ENCODE peak calls at places on chromosomes 3 and 15, in five cellular contexts. One of them, this sample, is unnamed.

GRCh38 chr15:90322531-90322930 is 29.6 kb upstream of the ZNF774 start:
- DNase-seq in fibroblast of lung: no peak
- DNase-seq in mammary epithelial cell: no peak
- DNase-seq in GM23248: no peak
- DNase-seq in neuronal stem cell: no peak
- DNase-seq in this sample: no peak

GRCh38 chr3:151276038-151277027 is 2.0 kb downstream of the P2RY14 start:
- DNase-seq in fibroblast of lung: no peak
- DNase-seq in mammary epithelial cell: no peak
- DNase-seq in GM23248: no peak
- DNase-seq in neuronal stem cell: no peak
- DNase-seq in this sample: no peak

GRCh38 chr3:78737988-78738387 is 1029.8 kb downstream of the ROBO1 start:
- DNase-seq in fibroblast of lung: no peak
- DNase-seq in mammary epithelial cell: peak; percentile 46
- DNase-seq in GM23248: no peak
- DNase-seq in neuronal stem cell: no peak
- DNase-seq in this sample: no peak

GRCh38 chr15:36961956-36962355 is 138.4 kb downstream of the MEIS2 start:
- DNase-seq in fibroblast of lung: no peak
- DNase-seq in mammary epithelial cell: no peak
- DNase-seq in GM23248: no peak
- DNase-seq in neuronal stem cell: no peak
- DNase-seq in this sample: peak; percentile 23

GRCh38 chr3:45547202-45547701 is 47.3 kb upstream of the LIMD1 start:
- DNase-seq in fibroblast of lung: no peak
- DNase-seq in mammary epithelial cell: no peak
- DNase-seq in GM23248: no peak
- DNase-seq in neuronal stem cell: no peak
- DNase-seq in this sample: no peak

GRCh38 chr15:73081321-73081958 is 29.2 kb downstream of the NEO1 start:
- DNase-seq in fibroblast of lung: peak; percentile 85
- DNase-seq in mammary epithelial cell: peak; percentile 30
- DNase-seq in GM23248: peak; percentile 77
- DNase-seq in neuronal stem cell: peak; percentile 17
- DNase-seq in this sample: peak; percentile 87

GRCh38 chr3:176650478-176650877 is 546.8 kb downstream of the TBL1XR1 start:
- DNase-seq in fibroblast of lung: peak; percentile 12
- DNase-seq in mammary epithelial cell: peak; percentile 57
- DNase-seq in GM23248: peak; percentile 74
- DNase-seq in neuronal stem cell: no peak
- DNase-seq in this sample: peak; percentile 11

GRCh38 chr15:84715442-84716035 is 400 bp downstream of the SEC11A start:
- DNase-seq in fibroblast of lung: peak; percentile 30
- DNase-seq in mammary epithelial cell: peak; percentile 65
- DNase-seq in GM23248: peak; percentile 70
- DNase-seq in neuronal stem cell: no peak
- DNase-seq in this sample: peak; percentile 66

GRCh38 chr3:70982700-70983140 is 600.8 kb downstream of the FOXP1 start:
- DNase-seq in fibroblast of lung: peak; percentile 93
- DNase-seq in mammary epithelial cell: peak; percentile 97
- DNase-seq in GM23248: peak; percentile 93
- DNase-seq in neuronal stem cell: no peak
- DNase-seq in this sample: peak; percentile 80

GRCh38 chr3:24686764-24687163 is 192.1 kb upstream of the THRB start:
- DNase-seq in fibroblast of lung: peak; percentile 68
- DNase-seq in mammary epithelial cell: peak; percentile 64
- DNase-seq in GM23248: peak; percentile 85
- DNase-seq in neuronal stem cell: no peak
- DNase-seq in this sample: peak; percentile 54

GRCh38 chr3:129312021-129312639 is 33.5 kb downstream of the HMCES start:
- DNase-seq in fibroblast of lung: peak; percentile 23
- DNase-seq in mammary epithelial cell: peak; percentile 57
- DNase-seq in GM23248: no peak
- DNase-seq in neuronal stem cell: no peak
- DNase-seq in this sample: no peak

GRCh38 chr3:184237211-184237610 is 7.8 kb downstream of the VWA5B2 start:
- DNase-seq in fibroblast of lung: no peak
- DNase-seq in mammary epithelial cell: no peak
- DNase-seq in GM23248: no peak
- DNase-seq in neuronal stem cell: no peak
- DNase-seq in this sample: no peak

GRCh38 chr15:39270976-39271375 is 309.9 kb upstream of the THBS1 start:
- DNase-seq in fibroblast of lung: peak; percentile 59
- DNase-seq in mammary epithelial cell: peak; percentile 80
- DNase-seq in GM23248: peak; percentile 100
- DNase-seq in neuronal stem cell: no peak
- DNase-seq in this sample: peak; percentile 89

GRCh38 chr3:165503346-165503745 is 307.2 kb upstream of the SLITRK3 start:
- DNase-seq in fibroblast of lung: no peak
- DNase-seq in mammary epithelial cell: no peak
- DNase-seq in GM23248: no peak
- DNase-seq in neuronal stem cell: no peak
- DNase-seq in this sample: no peak

GRCh38 chr3:47857151-47857550 is 54.2 kb downstream of the DHX30 start:
- DNase-seq in fibroblast of lung: no peak
- DNase-seq in mammary epithelial cell: no peak
- DNase-seq in GM23248: no peak
- DNase-seq in neuronal stem cell: no peak
- DNase-seq in this sample: no peak

GRCh38 chr15:60583946-60584345 is 105.0 kb upstream of the ICE2 start:
- DNase-seq in fibroblast of lung: no peak
- DNase-seq in mammary epithelial cell: peak; percentile 7
- DNase-seq in GM23248: no peak
- DNase-seq in neuronal stem cell: no peak
- DNase-seq in this sample: no peak

GRCh38 chr3:59436164-59436958 is 386.5 kb upstream of the CFAP20DC start:
- DNase-seq in fibroblast of lung: no peak
- DNase-seq in mammary epithelial cell: no peak
- DNase-seq in GM23248: no peak
- DNase-seq in neuronal stem cell: no peak
- DNase-seq in this sample: no peak

GRCh38 chr3:15948403-15948802 is 150.6 kb upstream of the ANKRD28 start:
- DNase-seq in fibroblast of lung: no peak
- DNase-seq in mammary epithelial cell: no peak
- DNase-seq in GM23248: peak; percentile 34
- DNase-seq in neuronal stem cell: no peak
- DNase-seq in this sample: peak; percentile 61

GRCh38 chr3:10510086-10510742 is 4.8 kb upstream of the ATP2B2 start:
- DNase-seq in fibroblast of lung: no peak
- DNase-seq in mammary epithelial cell: no peak
- DNase-seq in GM23248: no peak
- DNase-seq in neuronal stem cell: no peak
- DNase-seq in this sample: no peak

GRCh38 chr15:89539027-89539426 is 36.2 kb upstream of the TICRR start:
- DNase-seq in fibroblast of lung: no peak
- DNase-seq in mammary epithelial cell: no peak
- DNase-seq in GM23248: no peak
- DNase-seq in neuronal stem cell: no peak
- DNase-seq in this sample: no peak

GRCh38 chr15:69163124-69163669 is 2.8 kb downstream of the GLCE start:
- DNase-seq in fibroblast of lung: no peak
- DNase-seq in mammary epithelial cell: no peak
- DNase-seq in GM23248: no peak
- DNase-seq in neuronal stem cell: no peak
- DNase-seq in this sample: no peak

GRCh38 chr3:46482632-46483311 is 15.0 kb upstream of the RTP3 start:
- DNase-seq in fibroblast of lung: peak; percentile 31
- DNase-seq in mammary epithelial cell: peak; percentile 65
- DNase-seq in GM23248: peak; percentile 76
- DNase-seq in neuronal stem cell: no peak
- DNase-seq in this sample: peak; percentile 60

GRCh38 chr3:69499899-69500316 is 114.0 kb upstream of the FRMD4B start:
- DNase-seq in fibroblast of lung: peak; percentile 83
- DNase-seq in mammary epithelial cell: no peak
- DNase-seq in GM23248: no peak
- DNase-seq in neuronal stem cell: no peak
- DNase-seq in this sample: no peak

GRCh38 chr3:175002732-175003143 is 143.6 kb downstream of the NAALADL2 start:
- DNase-seq in fibroblast of lung: peak; percentile 96
- DNase-seq in mammary epithelial cell: peak; percentile 17
- DNase-seq in GM23248: peak; percentile 96
- DNase-seq in neuronal stem cell: no peak
- DNase-seq in this sample: peak; percentile 95

GRCh38 chr15:81000144-81000625 is 538 bp upstream of the TLNRD1 start:
- DNase-seq in fibroblast of lung: peak; percentile 30
- DNase-seq in mammary epithelial cell: no peak
- DNase-seq in GM23248: peak; percentile 48
- DNase-seq in neuronal stem cell: no peak
- DNase-seq in this sample: peak; percentile 47

GRCh38 chr3:189041482-189042090 is 130.2 kb upstream of the TPRG1 start:
- DNase-seq in fibroblast of lung: peak; percentile 55
- DNase-seq in mammary epithelial cell: peak; percentile 73
- DNase-seq in GM23248: peak; percentile 23
- DNase-seq in neuronal stem cell: peak; percentile 23
- DNase-seq in this sample: peak; percentile 22

GRCh38 chr3:81829946-81830345 is 68.5 kb upstream of the GBE1 start:
- DNase-seq in fibroblast of lung: no peak
- DNase-seq in mammary epithelial cell: no peak
- DNase-seq in GM23248: peak; percentile 44
- DNase-seq in neuronal stem cell: no peak
- DNase-seq in this sample: no peak

GRCh38 chr15:77650285-77650684 is 17.6 kb upstream of the LINGO1 start:
- DNase-seq in fibroblast of lung: no peak
- DNase-seq in mammary epithelial cell: no peak
- DNase-seq in GM23248: peak; percentile 22
- DNase-seq in neuronal stem cell: peak; percentile 49
- DNase-seq in this sample: no peak

GRCh38 chr15:32687556-32687955 is 30.2 kb upstream of the GREM1 start:
- DNase-seq in fibroblast of lung: no peak
- DNase-seq in mammary epithelial cell: peak; percentile 75
- DNase-seq in GM23248: peak; percentile 84
- DNase-seq in neuronal stem cell: no peak
- DNase-seq in this sample: no peak

GRCh38 chr3:13480340-13481318 is 523 bp downstream of the HDAC11 start:
- DNase-seq in fibroblast of lung: no peak
- DNase-seq in mammary epithelial cell: peak; percentile 11
- DNase-seq in GM23248: peak; percentile 61
- DNase-seq in neuronal stem cell: no peak
- DNase-seq in this sample: no peak
- H3K9ac ChIP-seq in fibroblast of lung: peak overlapping the region; percentile 74
- H3K9ac ChIP-seq in mammary epithelial cell: no peak overlapping the region
- H3K9ac ChIP-seq in GM23248: peak overlapping the region; percentile 88
- H3K9ac ChIP-seq in neuronal stem cell: peak overlapping the region; percentile 87
- H3K9ac ChIP-seq in this sample: peak overlapping the region; percentile 77

DNA sequence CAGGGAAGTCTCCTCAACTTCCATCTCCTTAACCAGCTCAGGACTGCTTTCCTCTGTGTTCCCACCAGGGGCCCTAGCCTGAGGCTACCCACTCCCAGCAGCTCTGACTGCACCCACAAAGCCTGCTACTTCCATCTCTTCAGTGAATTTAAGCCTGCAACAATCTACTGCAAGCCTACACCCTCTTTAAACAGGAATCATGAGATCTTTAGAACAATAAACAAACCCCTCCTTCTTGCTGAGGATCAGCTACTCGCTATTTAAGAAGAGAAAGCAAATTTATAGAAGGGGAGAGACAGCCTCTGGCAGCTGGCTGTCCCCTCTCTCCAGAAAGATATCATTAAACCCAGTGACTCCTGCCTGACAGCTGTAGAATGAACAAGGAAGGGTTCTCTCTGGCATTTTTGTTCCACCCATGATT is 51.9 kb downstream of the ARHGAP31 start:
- DNase-seq in fibroblast of lung: peak; percentile 49
- DNase-seq in mammary epithelial cell: no peak
- DNase-seq in GM23248: no peak
- DNase-seq in neuronal stem cell: no peak
- DNase-seq in this sample: peak; percentile 65
- H3K4me3 ChIP-seq in fibroblast of lung: no peak overlapping the region
- H3K4me3 ChIP-seq in mammary epithelial cell: no peak overlapping the region
- H3K4me3 ChIP-seq in GM23248: no peak overlapping the region
- H3K4me3 ChIP-seq in neuronal stem cell: no peak overlapping the region
- H3K4me3 ChIP-seq in this sample: no peak overlapping the region

DNA sequence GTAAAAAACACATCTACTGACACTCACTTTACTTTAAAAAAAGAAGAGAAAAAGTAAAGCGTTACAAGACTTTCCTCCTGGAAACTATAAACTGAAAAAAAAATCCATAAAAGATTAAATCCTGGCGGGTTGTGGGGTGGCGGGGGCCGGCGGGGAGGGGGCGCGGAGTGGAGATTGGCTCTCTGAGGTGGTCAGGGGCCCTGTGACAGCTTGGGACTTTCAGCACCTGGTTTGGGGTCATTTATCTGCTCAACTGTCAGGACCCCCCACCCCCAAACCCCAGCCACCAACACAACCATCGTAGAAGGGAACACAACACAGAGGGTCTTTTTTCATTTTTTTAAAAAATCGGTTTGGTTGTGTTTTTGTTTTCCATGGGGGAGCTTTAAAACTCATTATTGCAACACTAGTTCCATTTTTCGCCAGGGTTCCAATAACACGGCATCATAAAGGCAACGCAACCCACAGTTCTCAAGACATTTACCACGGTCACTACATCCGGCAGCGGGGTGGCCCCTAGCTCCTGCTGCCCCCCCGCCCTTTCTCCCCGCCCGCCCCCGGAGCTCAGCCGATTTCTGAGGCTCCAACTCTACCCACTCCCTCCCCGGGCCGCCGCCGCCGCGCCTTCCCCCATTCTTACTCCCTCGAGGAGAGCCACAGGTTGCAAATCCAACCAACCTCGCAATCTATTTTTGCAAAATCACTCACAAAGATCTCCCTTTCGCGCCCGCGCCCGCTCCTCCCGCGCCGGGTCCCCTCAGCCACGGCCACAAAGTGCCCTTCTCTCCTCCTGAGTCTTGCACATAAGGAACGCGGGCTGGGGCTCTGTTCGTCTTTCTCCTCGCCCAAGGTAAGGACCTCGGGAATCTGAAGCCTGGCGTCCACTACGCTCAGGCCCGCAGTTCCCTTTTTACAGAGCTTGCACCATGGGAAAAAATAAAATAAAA is 1.8 kb downstream of the BCL6 start:
- DNase-seq in fibroblast of lung: peak; percentile 75
- DNase-seq in mammary epithelial cell: peak; percentile 35
- DNase-seq in GM23248: peak; percentile 77
- DNase-seq in neuronal stem cell: no peak
- DNase-seq in this sample: peak; percentile 75
- H3K4me1 ChIP-seq in fibroblast of lung: peaks cover 8% of the 10 kb centered on the region
- H3K4me1 ChIP-seq in mammary epithelial cell: peaks cover 45% of the 10 kb centered on the region
- H3K4me1 ChIP-seq in GM23248: peaks cover 34% of the 10 kb centered on the region
- H3K4me1 ChIP-seq in neuronal stem cell: peaks cover 10% of the 10 kb centered on the region
- H3K4me1 ChIP-seq in this sample: peaks cover 42% of the 10 kb centered on the region

GRCh38 chr3:50139308-50139707 is 15.8 kb upstream of the SEMA3F start:
- DNase-seq in fibroblast of lung: no peak
- DNase-seq in mammary epithelial cell: no peak
- DNase-seq in GM23248: no peak
- DNase-seq in neuronal stem cell: no peak
- DNase-seq in this sample: no peak

GRCh38 chr3:50138266-50139230 is 16.6 kb upstream of the SEMA3F start:
- DNase-seq in fibroblast of lung: peak; percentile 50
- DNase-seq in mammary epithelial cell: no peak
- DNase-seq in GM23248: peak; percentile 37
- DNase-seq in neuronal stem cell: no peak
- DNase-seq in this sample: peak; percentile 53

GRCh38 chr3:50139718-50140423 is 15.3 kb upstream of the SEMA3F start:
- DNase-seq in fibroblast of lung: no peak
- DNase-seq in mammary epithelial cell: no peak
- DNase-seq in GM23248: no peak
- DNase-seq in neuronal stem cell: no peak
- DNase-seq in this sample: no peak

GRCh38 chr3:50136714-50137405 is 18.3 kb upstream of the SEMA3F start:
- DNase-seq in fibroblast of lung: no peak
- DNase-seq in mammary epithelial cell: no peak
- DNase-seq in GM23248: no peak
- DNase-seq in neuronal stem cell: no peak
- DNase-seq in this sample: peak; percentile 66

GRCh38 chr3:50137567-50137966 is 17.6 kb upstream of the SEMA3F start:
- DNase-seq in fibroblast of lung: no peak
- DNase-seq in mammary epithelial cell: no peak
- DNase-seq in GM23248: no peak
- DNase-seq in neuronal stem cell: no peak
- DNase-seq in this sample: no peak
- H3K9ac ChIP-seq in fibroblast of lung: no peak overlapping the region
- H3K9ac ChIP-seq in mammary epithelial cell: no peak overlapping the region
- H3K9ac ChIP-seq in GM23248: no peak overlapping the region
- H3K9ac ChIP-seq in neuronal stem cell: peak overlapping the region; percentile 55
- H3K9ac ChIP-seq in this sample: no peak overlapping the region

This sample was measured in adipocyte.